ENCODE peak calls at places on chromosomes 5 and 9, in four cellular contexts. One of them, this sample, is unnamed. For H3K27me3, the result is how much of the 10 kb centered on the place peaks cover.

GRCh38 chr5:56535347-56535746 is 280.0 kb upstream of the MAP3K1 start:
- DNase-seq in HepG2: no peak
- DNase-seq in K562: no peak
- DNase-seq in HCT116: no peak
- DNase-seq in this sample: no peak

GRCh38 chr5:67089200-67089725 is 107.3 kb downstream of the CD180 start:
- DNase-seq in HCT116: no peak
- DNase-seq in K562: no peak
- DNase-seq in HepG2: no peak
- DNase-seq in this sample: no peak

GRCh38 chr5:111173476-111173875 is 50.7 kb upstream of the CAMK4 start:
- DNase-seq in HepG2: no peak
- DNase-seq in K562: no peak
- DNase-seq in HCT116: no peak
- DNase-seq in this sample: no peak

GRCh38 chr5:17691781-17692180 is 57.5 kb downstream of the TAF11L14 start:
- DNase-seq in HepG2: no peak
- DNase-seq in HCT116: no peak
- DNase-seq in K562: no peak
- DNase-seq in this sample: no peak

GRCh38 chr5:170246471-170246870 is 13.7 kb downstream of the C5orf58 start:
- DNase-seq in K562: no peak
- DNase-seq in HCT116: no peak
- DNase-seq in HepG2: no peak
- DNase-seq in this sample: no peak

GRCh38 chr5:122101636-122102285 is 23.7 kb upstream of the LOX start:
- DNase-seq in K562: peak
- DNase-seq in HepG2: peak
- DNase-seq in HCT116: peak
- DNase-seq in this sample: no peak

GRCh38 chr9:479951-480350 is 265.3 kb downstream of the DOCK8 start:
- DNase-seq in HCT116: no peak
- DNase-seq in K562: no peak
- DNase-seq in HepG2: no peak
- DNase-seq in this sample: no peak

GRCh38 chr9:20980713-20981481 is 50.5 kb downstream of the HACD4 start:
- DNase-seq in K562: no peak
- DNase-seq in HCT116: no peak
- DNase-seq in HepG2: no peak
- DNase-seq in this sample: no peak

GRCh38 chr9:132908635-132909034 is 29.9 kb downstream of the SPACA9 start:
- DNase-seq in HepG2: no peak
- DNase-seq in K562: no peak
- DNase-seq in HCT116: no peak
- DNase-seq in this sample: no peak

GRCh38 chr9:135697226-135697625 is 2.1 kb downstream of the SOHLH1 start:
- DNase-seq in HCT116: no peak
- DNase-seq in HepG2: no peak
- DNase-seq in K562: no peak
- DNase-seq in this sample: no peak

DNA sequence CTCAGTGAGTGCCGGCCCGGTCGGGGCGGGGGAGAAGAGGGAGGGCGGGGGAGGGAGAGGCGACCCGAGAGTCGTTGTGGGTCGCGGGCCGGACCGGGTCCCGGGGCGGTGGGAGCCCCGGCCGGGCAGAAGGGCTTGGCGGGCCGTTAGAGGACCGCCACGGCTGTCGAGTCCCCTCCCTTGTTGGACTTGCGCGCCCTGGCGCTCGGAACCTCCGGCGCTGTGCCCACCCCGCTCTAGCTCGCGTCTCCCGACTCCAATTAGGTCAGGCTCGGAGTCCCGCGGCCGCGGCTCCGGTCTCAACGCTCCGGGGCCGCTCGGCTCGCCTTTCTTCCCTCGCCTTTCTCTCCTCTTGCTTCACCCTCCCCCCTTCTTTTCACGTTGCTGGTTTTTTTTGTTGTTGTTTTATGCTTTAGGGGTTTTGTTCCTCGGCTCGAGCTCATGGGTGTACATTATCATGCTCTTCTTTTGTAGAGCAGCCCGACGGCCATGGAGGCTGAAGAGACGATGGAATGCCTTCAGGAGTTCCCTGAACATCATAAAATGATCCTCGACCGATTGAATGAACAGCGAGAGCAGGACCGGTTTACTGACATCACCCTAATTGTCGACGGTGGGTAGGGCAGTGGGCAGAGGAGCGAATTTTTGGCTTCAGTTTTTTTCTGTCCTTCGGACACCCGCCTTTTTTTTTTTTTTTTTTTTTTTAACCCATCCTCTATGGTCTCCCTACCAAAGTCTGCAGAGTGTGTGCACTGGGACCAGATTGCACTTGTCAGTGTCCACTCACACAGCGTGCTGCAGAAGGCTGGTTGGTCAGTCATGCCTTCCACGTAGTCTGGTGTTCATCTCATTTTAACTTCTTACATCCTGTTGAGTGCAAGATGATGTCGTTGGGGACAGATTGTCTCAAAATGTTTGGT is 1.1 kb downstream of the ZNF131 start:
- DNase-seq in K562: peak
- DNase-seq in HCT116: no peak
- DNase-seq in HepG2: peak
- DNase-seq in this sample: no peak
- TF ChIP-seq TCF7L2 in K562: no peak
- TF ChIP-seq TCF7L2 in HCT116: no peak
- TF ChIP-seq TCF7L2 in HepG2: no peak
- TF ChIP-seq TCF7L2 in this sample: no peak

DNA sequence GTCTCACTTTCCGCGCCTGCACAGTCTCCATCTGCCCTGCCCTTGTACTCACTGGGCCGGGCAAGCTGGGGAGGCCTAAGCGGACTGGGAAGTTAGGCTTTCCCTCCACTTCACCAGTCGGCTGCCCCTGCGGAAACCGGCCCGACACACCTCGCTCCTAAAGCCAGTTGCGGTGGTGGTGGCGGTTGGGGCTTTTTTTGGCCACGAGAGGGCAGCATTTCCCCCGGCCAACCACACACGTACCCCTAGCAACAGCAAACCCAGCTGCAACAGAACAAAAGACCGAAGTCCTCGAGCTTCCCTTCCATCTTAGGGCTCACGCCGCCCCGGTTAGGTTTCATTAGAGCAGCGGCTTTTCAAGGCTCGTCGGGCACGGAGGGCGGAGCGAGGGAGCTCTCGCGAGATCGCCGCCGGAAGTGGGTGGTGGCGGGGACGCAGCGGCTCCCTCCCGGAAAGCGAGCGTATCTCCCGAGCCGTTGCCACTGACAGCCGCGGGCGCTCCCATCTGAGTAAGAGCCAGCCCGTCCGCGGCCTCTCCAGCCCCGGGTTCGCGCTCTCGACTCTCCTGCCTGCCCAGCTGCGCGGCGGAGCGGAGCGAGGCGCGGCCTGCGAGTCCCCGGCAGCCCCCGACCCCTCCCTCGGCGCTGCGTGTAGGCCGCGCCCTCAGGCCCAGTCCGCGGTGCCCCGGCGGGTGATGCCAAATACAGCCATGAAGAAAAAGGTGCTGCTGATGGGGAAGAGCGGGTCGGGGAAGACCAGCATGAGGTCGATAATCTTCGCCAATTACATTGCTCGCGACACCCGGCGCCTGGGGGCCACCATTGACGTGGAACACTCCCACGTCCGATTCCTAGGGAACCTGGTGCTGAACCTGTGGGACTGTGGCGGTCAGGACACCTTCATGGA is at the start of gene RRAGA:
- DNase-seq in HepG2: peak
- DNase-seq in K562: peak
- DNase-seq in HCT116: peak
- DNase-seq in this sample: peak
- H3K27me3 ChIP-seq in HepG2: under half
- H3K27me3 ChIP-seq in K562: under half
- H3K27me3 ChIP-seq in HCT116: under half
- H3K27me3 ChIP-seq in this sample: under half

GRCh38 chr9:15293727-15294405 is 13.2 kb downstream of the TTC39B start:
- DNase-seq in K562: no peak
- DNase-seq in HepG2: no peak
- DNase-seq in HCT116: no peak
- DNase-seq in this sample: no peak
- H3K4me3 ChIP-seq in K562: no peak
- H3K4me3 ChIP-seq in HepG2: no peak
- H3K4me3 ChIP-seq in HCT116: no peak
- H3K4me3 ChIP-seq in this sample: no peak

GRCh38 chr9:8889100-8889499 is 1089.5 kb upstream of the DMAC1 start:
- DNase-seq in K562: no peak
- DNase-seq in HepG2: no peak
- DNase-seq in HCT116: no peak
- DNase-seq in this sample: no peak
- TF ChIP-seq TCF7L2 in K562: no peak
- TF ChIP-seq TCF7L2 in HepG2: no peak
- TF ChIP-seq TCF7L2 in HCT116: no peak
- TF ChIP-seq TCF7L2 in this sample: no peak

GRCh38 chr9:109335929-109336328 is 15.1 kb upstream of the EPB41L4B start:
- DNase-seq in HepG2: peak
- DNase-seq in K562: no peak
- DNase-seq in HCT116: no peak
- DNase-seq in this sample: no peak

GRCh38 chr9:109336409-109336808 is 15.6 kb upstream of the EPB41L4B start:
- DNase-seq in HepG2: no peak
- DNase-seq in HCT116: no peak
- DNase-seq in K562: no peak
- DNase-seq in this sample: no peak

GRCh38 chr9:109331353-109331752 is 10.5 kb upstream of the EPB41L4B start:
- DNase-seq in K562: no peak
- DNase-seq in HepG2: no peak
- DNase-seq in HCT116: no peak
- DNase-seq in this sample: no peak

GRCh38 chr9:109329274-109330258 is 8.7 kb upstream of the EPB41L4B start:
- DNase-seq in HepG2: peak
- DNase-seq in HCT116: no peak
- DNase-seq in K562: no peak
- DNase-seq in this sample: no peak

DNA sequence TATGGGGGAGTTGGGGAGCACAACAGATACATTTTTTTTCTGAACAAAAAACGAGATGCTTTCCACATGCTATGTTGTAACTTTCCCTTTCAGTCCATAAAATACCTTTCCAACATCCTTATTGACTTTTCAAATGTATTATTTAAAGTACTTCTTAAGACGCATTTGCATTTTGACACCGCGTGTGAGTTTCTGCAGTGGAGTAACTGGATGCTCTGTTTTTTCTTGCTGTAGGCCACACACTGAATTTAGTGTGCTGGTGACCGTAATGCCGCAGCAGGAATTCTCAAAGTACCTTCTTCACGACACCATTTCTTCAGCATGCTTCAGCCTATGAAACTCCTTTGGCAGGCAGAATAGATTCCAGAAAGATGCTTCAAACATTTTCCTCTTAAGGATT is 14.3 kb upstream of the EPB41L4B start:
- DNase-seq in HCT116: no peak
- DNase-seq in HepG2: no peak
- DNase-seq in K562: no peak
- DNase-seq in this sample: no peak
- H3K27me3 ChIP-seq in HCT116: under half
- H3K27me3 ChIP-seq in HepG2: under half
- H3K27me3 ChIP-seq in K562: under half
- H3K27me3 ChIP-seq in this sample: under half

GRCh38 chr5:39201795-39202593 is 17.4 kb downstream of the FYB1 start:
- DNase-seq in K562: no peak
- DNase-seq in HepG2: no peak
- DNase-seq in HCT116: no peak
- DNase-seq in this sample: no peak

GRCh38 chr5:39200081-39200480 is 19.3 kb downstream of the FYB1 start:
- DNase-seq in HepG2: no peak
- DNase-seq in K562: no peak
- DNase-seq in HCT116: no peak
- DNase-seq in this sample: no peak

GRCh38 chr5:39202594-39203290 is 16.6 kb downstream of the FYB1 start:
- DNase-seq in HCT116: no peak
- DNase-seq in HepG2: no peak
- DNase-seq in K562: no peak
- DNase-seq in this sample: no peak

GRCh38 chr5:39199335-39199734 is 20.0 kb downstream of the FYB1 start:
- DNase-seq in HCT116: no peak
- DNase-seq in K562: no peak
- DNase-seq in HepG2: no peak
- DNase-seq in this sample: no peak

DNA sequence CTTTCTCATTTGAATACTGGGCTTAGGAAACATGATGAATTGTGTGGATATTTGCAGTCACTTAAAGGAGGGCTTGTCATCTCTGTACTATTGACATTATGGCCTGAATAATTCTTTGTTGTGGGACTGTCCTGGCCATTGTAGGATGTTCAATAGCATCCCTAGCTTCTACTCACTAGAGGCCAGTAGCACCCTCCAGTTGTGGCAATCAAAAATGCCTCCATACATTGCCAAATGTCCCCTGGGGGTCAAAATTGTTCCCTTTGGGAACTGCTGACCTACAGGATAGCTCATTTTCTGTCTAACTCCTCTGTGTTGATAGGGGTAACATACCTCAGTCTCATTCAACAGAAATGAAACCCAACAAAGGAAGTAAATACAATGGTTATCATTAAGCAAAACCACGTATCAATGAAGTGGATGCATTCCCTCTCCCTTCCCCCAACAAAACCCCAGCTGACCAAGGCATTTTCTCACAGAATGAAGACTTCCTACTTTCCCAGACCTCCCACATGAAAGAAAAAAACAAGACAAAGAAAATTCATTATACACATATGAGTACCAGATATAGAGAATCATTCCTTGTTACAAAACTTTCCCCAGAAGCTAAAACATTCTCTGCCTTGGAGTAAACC is 18.1 kb downstream of the FYB1 start:
- DNase-seq in K562: no peak
- DNase-seq in HepG2: no peak
- DNase-seq in HCT116: no peak
- DNase-seq in this sample: no peak
- H3K4me3 ChIP-seq in K562: peak
- H3K4me3 ChIP-seq in HepG2: no peak
- H3K4me3 ChIP-seq in HCT116: no peak
- H3K4me3 ChIP-seq in this sample: no peak

DNA sequence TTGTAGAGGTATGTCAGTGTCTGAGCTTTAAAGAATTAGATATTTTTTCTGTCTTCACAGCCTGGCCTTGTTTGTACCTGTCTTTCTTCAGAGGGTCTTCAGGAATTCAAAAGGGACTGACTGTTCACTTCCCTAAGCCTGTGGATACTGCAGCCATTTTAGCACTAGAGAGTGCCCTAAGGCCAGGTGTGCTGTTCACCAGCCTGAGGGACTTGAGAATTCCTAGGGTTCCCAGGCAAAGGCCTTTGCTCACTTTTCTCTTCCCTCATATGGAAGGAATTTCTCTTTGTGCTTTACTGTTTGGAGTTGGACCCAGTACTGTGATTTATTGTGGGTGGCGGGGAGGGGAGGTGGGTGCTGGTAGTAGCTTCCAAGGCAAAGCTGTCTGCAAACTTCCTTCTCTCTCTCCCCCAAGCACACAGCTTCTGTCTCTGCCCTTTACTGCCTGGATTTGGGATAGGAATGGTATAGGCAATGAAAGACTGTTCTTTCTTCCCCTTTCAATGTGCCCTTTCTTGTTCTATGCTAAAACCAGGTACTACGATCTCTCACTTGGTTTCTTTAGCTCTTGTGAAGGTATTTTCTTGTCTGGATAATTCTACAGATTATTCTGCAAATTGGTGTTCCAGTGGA is 9.7 kb upstream of the LRRC70 start:
- DNase-seq in HCT116: no peak
- DNase-seq in HepG2: no peak
- DNase-seq in K562: no peak
- DNase-seq in this sample: no peak
- TF ChIP-seq TCF7L2 in HCT116: no peak
- TF ChIP-seq TCF7L2 in HepG2: no peak
- TF ChIP-seq TCF7L2 in K562: no peak
- TF ChIP-seq TCF7L2 in this sample: no peak